ENCODE peak calls at places on chromosomes 16 and 17, in ten cellular contexts. One of them, this sample, is unnamed.

GRCh38 chr17:1241904-1242303 is 28.3 kb upstream of the BHLHA9 start:
- DNase-seq in thyroid gland: no peak
- DNase-seq in ovary: no peak
- DNase-seq in adrenal gland: no peak
- DNase-seq in PC-9: no peak
- DNase-seq in tibial artery: peak; percentile 72
- DNase-seq in left lung: no peak
- DNase-seq in sigmoid colon: peak; percentile 85
- DNase-seq in neural progenitor cell: no peak
- DNase-seq in colonic mucosa: no peak
- DNase-seq in this sample: no peak

GRCh38 chr16:57470683-57471082 is 8.2 kb downstream of the POLR2C start:
- DNase-seq in neural progenitor cell: no peak
- DNase-seq in sigmoid colon: no peak
- DNase-seq in adrenal gland: peak; percentile 85
- DNase-seq in colonic mucosa: peak; percentile 81
- DNase-seq in left lung: no peak
- DNase-seq in ovary: peak; percentile 80
- DNase-seq in tibial artery: peak; percentile 67
- DNase-seq in thyroid gland: peak; percentile 33
- DNase-seq in PC-9: no peak
- DNase-seq in this sample: no peak

GRCh38 chr16:66902648-66903543 is 15.8 kb downstream of the CDH16 start:
- DNase-seq in ovary: no peak
- DNase-seq in PC-9: no peak
- DNase-seq in sigmoid colon: no peak
- DNase-seq in tibial artery: no peak
- DNase-seq in neural progenitor cell: no peak
- DNase-seq in thyroid gland: no peak
- DNase-seq in adrenal gland: no peak
- DNase-seq in left lung: no peak
- DNase-seq in colonic mucosa: no peak
- DNase-seq in this sample: peak; percentile 56

GRCh38 chr17:50060951-50061712 is 5.2 kb downstream of the ITGA3 start:
- DNase-seq in sigmoid colon: peak; percentile 97
- DNase-seq in tibial artery: peak; percentile 85
- DNase-seq in colonic mucosa: peak; percentile 68
- DNase-seq in adrenal gland: peak; percentile 89
- DNase-seq in neural progenitor cell: no peak
- DNase-seq in ovary: peak; percentile 95
- DNase-seq in PC-9: peak; percentile 46
- DNase-seq in left lung: no peak
- DNase-seq in thyroid gland: peak; percentile 99
- DNase-seq in this sample: peak; percentile 96

GRCh38 chr17:57889892-57890856 is 40.3 kb upstream of the MRPS23 start:
- DNase-seq in tibial artery: peak; percentile 87
- DNase-seq in sigmoid colon: peak; percentile 97
- DNase-seq in adrenal gland: peak; percentile 95
- DNase-seq in left lung: peak; percentile 92
- DNase-seq in PC-9: no peak
- DNase-seq in thyroid gland: peak; percentile 95
- DNase-seq in colonic mucosa: peak; percentile 65
- DNase-seq in ovary: peak; percentile 96
- DNase-seq in neural progenitor cell: no peak
- DNase-seq in this sample: peak; percentile 93

GRCh38 chr16:72848759-72849664 is 198.9 kb downstream of the ZFHX3 start:
- DNase-seq in adrenal gland: peak; percentile 97
- DNase-seq in left lung: peak; percentile 92
- DNase-seq in PC-9: peak; percentile 73
- DNase-seq in sigmoid colon: peak; percentile 94
- DNase-seq in tibial artery: peak; percentile 85
- DNase-seq in ovary: peak; percentile 93
- DNase-seq in thyroid gland: peak; percentile 97
- DNase-seq in neural progenitor cell: peak; percentile 26
- DNase-seq in colonic mucosa: peak; percentile 81
- DNase-seq in this sample: peak; percentile 95

GRCh38 chr17:17186051-17186450 is 20.1 kb downstream of the PLD6 start:
- DNase-seq in neural progenitor cell: no peak
- DNase-seq in adrenal gland: peak; percentile 48
- DNase-seq in colonic mucosa: no peak
- DNase-seq in tibial artery: no peak
- DNase-seq in ovary: no peak
- DNase-seq in left lung: peak; percentile 79
- DNase-seq in PC-9: peak; percentile 42
- DNase-seq in sigmoid colon: no peak
- DNase-seq in thyroid gland: peak; percentile 86
- DNase-seq in this sample: no peak

GRCh38 chr17:74497471-74497870 is 31.0 kb downstream of the CD300A start:
- DNase-seq in left lung: no peak
- DNase-seq in colonic mucosa: no peak
- DNase-seq in adrenal gland: no peak
- DNase-seq in sigmoid colon: peak; percentile 50
- DNase-seq in ovary: no peak
- DNase-seq in PC-9: no peak
- DNase-seq in neural progenitor cell: no peak
- DNase-seq in thyroid gland: no peak
- DNase-seq in tibial artery: no peak
- DNase-seq in this sample: no peak

GRCh38 chr17:70295329-70295728 is 126.0 kb downstream of the KCNJ2 start:
- DNase-seq in thyroid gland: no peak
- DNase-seq in sigmoid colon: no peak
- DNase-seq in left lung: no peak
- DNase-seq in PC-9: no peak
- DNase-seq in ovary: no peak
- DNase-seq in neural progenitor cell: no peak
- DNase-seq in tibial artery: no peak
- DNase-seq in adrenal gland: no peak
- DNase-seq in colonic mucosa: no peak
- DNase-seq in this sample: no peak

GRCh38 chr16:1941924-1942809 is 832 bp downstream of the MSRB1 start:
- DNase-seq in ovary: no peak
- DNase-seq in colonic mucosa: peak; percentile 50
- DNase-seq in PC-9: peak; percentile 79
- DNase-seq in tibial artery: no peak
- DNase-seq in left lung: no peak
- DNase-seq in neural progenitor cell: no peak
- DNase-seq in thyroid gland: peak; percentile 17
- DNase-seq in sigmoid colon: peak; percentile 75
- DNase-seq in adrenal gland: no peak
- DNase-seq in this sample: no peak

GRCh38 chr16:720507-720989 is 398 bp upstream of the ANTKMT start:
- DNase-seq in tibial artery: no peak
- DNase-seq in thyroid gland: peak; percentile 30
- DNase-seq in neural progenitor cell: peak; percentile 81
- DNase-seq in left lung: no peak
- DNase-seq in adrenal gland: peak; percentile 62
- DNase-seq in colonic mucosa: peak; percentile 65
- DNase-seq in sigmoid colon: peak; percentile 83
- DNase-seq in ovary: no peak
- DNase-seq in PC-9: no peak
- DNase-seq in this sample: no peak

GRCh38 chr16:718389-718788 is 2.6 kb upstream of the ANTKMT start:
- DNase-seq in sigmoid colon: no peak
- DNase-seq in thyroid gland: no peak
- DNase-seq in adrenal gland: no peak
- DNase-seq in colonic mucosa: no peak
- DNase-seq in neural progenitor cell: no peak
- DNase-seq in tibial artery: no peak
- DNase-seq in left lung: no peak
- DNase-seq in PC-9: no peak
- DNase-seq in ovary: no peak
- DNase-seq in this sample: no peak

GRCh38 chr16:718922-719321 is 2.0 kb upstream of the ANTKMT start:
- DNase-seq in ovary: no peak
- DNase-seq in adrenal gland: no peak
- DNase-seq in neural progenitor cell: no peak
- DNase-seq in left lung: no peak
- DNase-seq in sigmoid colon: no peak
- DNase-seq in PC-9: no peak
- DNase-seq in thyroid gland: no peak
- DNase-seq in colonic mucosa: peak; percentile 74
- DNase-seq in tibial artery: no peak
- DNase-seq in this sample: no peak

GRCh38 chr16:720990-721764 is at the start of gene ANTKMT:
- DNase-seq in left lung: peak; percentile 95
- DNase-seq in thyroid gland: peak; percentile 88
- DNase-seq in neural progenitor cell: peak; percentile 98
- DNase-seq in sigmoid colon: peak; percentile 86
- DNase-seq in PC-9: peak; percentile 73
- DNase-seq in ovary: peak; percentile 81
- DNase-seq in adrenal gland: peak; percentile 87
- DNase-seq in tibial artery: peak; percentile 40
- DNase-seq in colonic mucosa: peak; percentile 87
- DNase-seq in this sample: peak; percentile 94

DNA sequence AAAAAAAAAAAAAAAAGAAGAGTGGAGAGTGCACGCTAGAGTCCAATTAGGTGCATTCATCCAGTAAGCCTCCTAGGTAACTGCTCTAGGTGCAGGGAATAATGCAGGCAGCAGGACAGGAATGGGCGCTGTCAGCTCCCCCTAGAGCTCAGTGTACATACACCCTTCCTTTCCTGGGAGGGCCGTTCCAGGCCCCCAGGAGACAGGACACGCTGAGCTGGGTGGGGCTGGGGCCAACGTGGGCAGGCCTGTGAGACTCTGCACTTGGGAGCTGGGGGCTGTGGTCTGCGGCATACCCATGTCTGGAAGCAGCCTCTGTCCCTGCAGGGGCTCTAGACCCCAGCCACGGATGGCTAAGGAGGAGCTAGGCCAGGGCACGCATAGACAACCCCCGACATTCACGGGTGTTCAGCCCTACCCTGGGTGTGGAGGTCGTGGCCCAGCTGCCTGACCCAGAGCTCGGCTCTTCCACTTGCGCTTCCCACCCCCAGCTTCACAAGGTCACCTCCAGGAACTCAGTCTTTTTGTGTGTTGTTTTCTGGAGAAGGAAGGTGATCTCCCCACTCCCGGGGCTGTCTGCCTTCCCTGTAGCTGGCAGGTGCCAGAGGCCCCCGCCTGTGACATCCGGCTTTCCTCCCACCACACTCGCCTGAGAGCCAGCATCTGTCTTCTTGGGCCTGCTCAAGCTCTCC is 985 bp upstream of the ANTKMT start:
- DNase-seq in PC-9: no peak
- DNase-seq in colonic mucosa: peak; percentile 43
- DNase-seq in thyroid gland: no peak
- DNase-seq in ovary: no peak
- DNase-seq in neural progenitor cell: no peak
- DNase-seq in sigmoid colon: no peak
- DNase-seq in adrenal gland: no peak
- DNase-seq in left lung: no peak
- DNase-seq in tibial artery: no peak
- DNase-seq in this sample: no peak
- TF ChIP-seq CTCF in PC-9: no peak
- TF ChIP-seq CTCF in colonic mucosa: no peak
- TF ChIP-seq CTCF in thyroid gland: peak; percentile 6
- TF ChIP-seq CTCF in ovary: no peak
- TF ChIP-seq CTCF in neural progenitor cell: peak; percentile 19
- TF ChIP-seq CTCF in sigmoid colon: no peak
- TF ChIP-seq CTCF in adrenal gland: no peak
- TF ChIP-seq CTCF in left lung: no peak
- TF ChIP-seq CTCF in tibial artery: no peak
- TF ChIP-seq CTCF in this sample: no peak

GRCh38 chr16:84839054-84839453 is 19.3 kb downstream of the CRISPLD2 start:
- DNase-seq in thyroid gland: peak; percentile 52
- DNase-seq in sigmoid colon: peak; percentile 87
- DNase-seq in PC-9: no peak
- DNase-seq in tibial artery: no peak
- DNase-seq in neural progenitor cell: no peak
- DNase-seq in left lung: peak; percentile 30
- DNase-seq in colonic mucosa: no peak
- DNase-seq in adrenal gland: no peak
- DNase-seq in ovary: no peak
- DNase-seq in this sample: no peak
- H3K4me1 ChIP-seq in thyroid gland: peaks cover 79% of the 10 kb centered on the region
- H3K4me1 ChIP-seq in sigmoid colon: peaks cover 82% of the 10 kb centered on the region
- H3K4me1 ChIP-seq in PC-9: peaks cover 48% of the 10 kb centered on the region
- H3K4me1 ChIP-seq in tibial artery: peaks cover 47% of the 10 kb centered on the region
- H3K4me1 ChIP-seq in neural progenitor cell: peaks cover 32% of the 10 kb centered on the region
- H3K4me1 ChIP-seq in left lung: peaks cover 11% of the 10 kb centered on the region
- H3K4me1 ChIP-seq in colonic mucosa: no peaks in the 10 kb centered on the region
- H3K4me1 ChIP-seq in adrenal gland: peaks cover 3% of the 10 kb centered on the region
- H3K4me1 ChIP-seq in ovary: peaks cover 13% of the 10 kb centered on the region
- H3K4me1 ChIP-seq in this sample: no peaks in the 10 kb centered on the region

DNA sequence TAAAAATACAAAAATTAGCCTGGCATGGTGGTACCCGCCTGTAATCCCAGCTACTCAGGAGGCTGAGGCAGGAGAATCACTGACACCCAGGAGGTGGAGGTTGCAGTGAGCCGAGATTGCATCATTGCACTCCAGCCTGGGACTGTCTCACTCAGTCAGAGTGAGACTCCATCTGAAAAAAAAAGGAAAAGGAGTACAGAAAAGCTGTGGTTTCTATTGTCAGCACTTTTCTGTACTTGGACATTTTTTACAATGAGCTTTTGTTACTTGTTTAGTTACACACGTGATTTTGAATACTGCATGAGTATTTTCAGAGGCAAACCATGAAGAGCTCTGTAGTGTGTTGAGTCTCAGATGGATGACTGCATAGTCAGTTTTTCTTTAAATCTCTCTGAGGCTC is 26.3 kb downstream of the ZC3H18 start:
- DNase-seq in thyroid gland: no peak
- DNase-seq in adrenal gland: no peak
- DNase-seq in PC-9: no peak
- DNase-seq in sigmoid colon: no peak
- DNase-seq in left lung: peak; percentile 21
- DNase-seq in neural progenitor cell: no peak
- DNase-seq in tibial artery: no peak
- DNase-seq in ovary: no peak
- DNase-seq in colonic mucosa: no peak
- DNase-seq in this sample: no peak
- H3K27ac ChIP-seq in thyroid gland: no peak overlapping the region
- H3K27ac ChIP-seq in adrenal gland: no peak overlapping the region
- H3K27ac ChIP-seq in PC-9: no peak overlapping the region
- H3K27ac ChIP-seq in sigmoid colon: no peak overlapping the region
- H3K27ac ChIP-seq in left lung: no peak overlapping the region
- H3K27ac ChIP-seq in neural progenitor cell: no peak overlapping the region
- H3K27ac ChIP-seq in tibial artery: no peak overlapping the region
- H3K27ac ChIP-seq in ovary: no peak overlapping the region
- H3K27ac ChIP-seq in colonic mucosa: no peak overlapping the region
- H3K27ac ChIP-seq in this sample: no peak overlapping the region

DNA sequence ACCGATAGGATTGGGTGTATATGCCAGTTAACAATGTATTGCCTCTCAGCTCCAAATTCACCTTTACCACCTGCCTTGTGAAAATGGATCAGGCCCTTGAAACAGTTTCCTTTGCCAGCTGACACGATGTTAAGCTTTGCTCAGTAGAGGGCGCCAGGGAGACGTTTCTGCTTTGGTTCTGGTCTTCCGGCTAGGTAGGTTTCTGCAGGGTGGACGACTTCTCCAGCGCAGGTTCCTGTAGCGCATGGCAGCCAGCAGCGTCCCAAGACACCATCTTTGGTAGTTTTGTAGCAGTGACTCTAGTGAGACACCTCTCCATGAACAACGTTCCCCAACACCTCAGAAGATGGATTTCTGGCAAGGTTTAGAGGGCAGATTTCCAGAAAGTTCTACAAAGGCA is 24.0 kb downstream of the SYCE1L start:
- DNase-seq in thyroid gland: no peak
- DNase-seq in adrenal gland: no peak
- DNase-seq in neural progenitor cell: peak; percentile 48
- DNase-seq in sigmoid colon: no peak
- DNase-seq in tibial artery: no peak
- DNase-seq in left lung: no peak
- DNase-seq in ovary: no peak
- DNase-seq in colonic mucosa: peak; percentile 25
- DNase-seq in PC-9: no peak
- DNase-seq in this sample: no peak
- TF ChIP-seq CTCF in thyroid gland: no peak
- TF ChIP-seq CTCF in adrenal gland: no peak
- TF ChIP-seq CTCF in neural progenitor cell: peak; percentile 62
- TF ChIP-seq CTCF in sigmoid colon: no peak
- TF ChIP-seq CTCF in tibial artery: no peak
- TF ChIP-seq CTCF in left lung: no peak
- TF ChIP-seq CTCF in ovary: no peak
- TF ChIP-seq CTCF in colonic mucosa: no peak
- TF ChIP-seq CTCF in PC-9: peak; percentile 50
- TF ChIP-seq CTCF in this sample: peak; percentile 7

This sample was measured in kidney.